ENCODE peak calls at places on chromosomes 1 and 21, in five cellular contexts. O is A549, D is upper lobe of right lung, A is fibroblast of mammary gland, C is IMR-90. P is an unnamed sample.

GRCh38 chr1:59298178-59298583 is 1.3 kb downstream of the FGGY start:
- DNase-seq in C (no peak), D (no peak), O (no peak), A (peak; percentile 66), P (no peak)

GRCh38 chr1:42167611-42168396 is 3.3 kb upstream of the GUCA2A start:
- DNase-seq in O (no peak), A (no peak), D (peak; percentile 61), C (no peak), P (no peak)

GRCh38 chr1:77558591-77559164 is 123.8 kb downstream of the ZZZ3 start:
- DNase-seq in O (no peak), A (no peak), D (no peak), C (no peak), P (no peak)

GRCh38 chr1:21932127-21932526 is 5.0 kb downstream of the HSPG2 start:
- DNase-seq in O (no peak), C (peak; percentile 86), D (no peak), A (peak; percentile 95), P (no peak)

GRCh38 chr1:30101477-30102227 is 621.7 kb downstream of the MATN1 start:
- DNase-seq in D (no peak), C (no peak), O (no peak), A (no peak), P (no peak)

GRCh38 chr1:93740601-93741031 is 59.0 kb upstream of the BCAR3 start:
- DNase-seq in D (no peak), O (no peak), C (peak; percentile 35), A (peak; percentile 53), P (no peak)

GRCh38 chr1:179002552-179003345 is 22.9 kb upstream of the FAM20B start:
- DNase-seq in A (peak; percentile 60), D (peak; percentile 78), C (peak; percentile 52), O (peak; percentile 49), P (peak; percentile 65)

GRCh38 chr1:205967555-205968335 is 24.5 kb upstream of the SLC26A9 start:
- DNase-seq in D (no peak), C (peak; percentile 26), O (no peak), A (peak; percentile 31), P (no peak)

GRCh38 chr1:37726191-37726590 is 33.9 kb downstream of the CDCA8 start:
- DNase-seq in O (no peak), A (no peak), D (no peak), C (no peak), P (no peak)

GRCh38 chr1:43934279-43934985 is 831 bp downstream of the ARTN start:
- DNase-seq in O (peak; percentile 60), A (peak; percentile 58), C (peak; percentile 53), D (peak; percentile 87), P (peak; percentile 80)

GRCh38 chr1:168320805-168321577 is 40.3 kb downstream of the TBX19 start:
- DNase-seq in C (peak; percentile 91), A (peak; percentile 94), O (peak; percentile 67), D (no peak), P (no peak)

GRCh38 chr21:36424592-36424991 is 39.4 kb downstream of the CHAF1B start:
- DNase-seq in C (no peak), O (no peak), D (no peak), A (no peak), P (no peak)

GRCh38 chr21:33088384-33088783 is 18.4 kb downstream of the OLIG1 start:
- DNase-seq in O (no peak), C (no peak), D (no peak), A (no peak), P (no peak)

GRCh38 chr1:20153000-20153418 is 13.9 kb downstream of the PLA2G2F start:
- DNase-seq in C (no peak), A (no peak), O (no peak), D (peak; percentile 70), P (peak; percentile 67)

GRCh38 chr1:42379794-42380616 is 587 bp upstream of the RIMKLA start:
- DNase-seq in O (peak; percentile 17), D (no peak), A (peak; percentile 32), C (peak; percentile 24), P (peak; percentile 44)

GRCh38 chr1:21296509-21297354 is 6.5 kb upstream of the ECE1 start:
- DNase-seq in C (no peak), D (no peak), O (no peak), A (no peak), P (no peak)

GRCh38 chr1:59020151-59020997 is 236.5 kb upstream of the JUN start:
- DNase-seq in D (no peak), A (peak; percentile 87), C (peak; percentile 86), O (no peak), P (peak; percentile 54)

GRCh38 chr21:34031835-34032370 is 41.5 kb upstream of the MRPS6 start:
- DNase-seq in D (no peak), C (no peak), O (no peak), A (no peak), P (no peak)

GRCh38 chr1:169630006-169630405 is at the start of gene SELP:
- DNase-seq in D (no peak), O (no peak), A (no peak), C (no peak), P (no peak)

GRCh38 chr1:27382950-27383627 is at the start of gene CD164L2:
- DNase-seq in C (no peak), A (no peak), O (no peak), D (peak; percentile 90), P (peak; percentile 84)

GRCh38 chr1:112141923-112142322 is 152.5 kb upstream of the KCND3 start:
- DNase-seq in C (no peak), D (no peak), A (no peak), O (no peak), P (no peak)

GRCh38 chr1:42484382-42484781 is 21.3 kb downstream of the CCDC30 start:
- DNase-seq in D (no peak), A (peak; percentile 93), O (no peak), C (peak; percentile 95), P (no peak)

GRCh38 chr1:6171546-6172124 is 8.5 kb downstream of the CHD5 start:
- DNase-seq in O (peak; percentile 41), D (no peak), A (no peak), C (no peak), P (no peak)

GRCh38 chr1:75791022-75791421 is 5.0 kb downstream of the RABGGTB start:
- DNase-seq in C (peak; percentile 52), D (no peak), A (peak; percentile 60), O (no peak), P (no peak)

GRCh38 chr1:28516518-28516956 is 10.7 kb downstream of the RCC1 start:
- DNase-seq in C (no peak), A (peak; percentile 16), D (no peak), O (no peak), P (no peak)

GRCh38 chr1:21914880-21915640 is 22.1 kb downstream of the HSPG2 start:
- DNase-seq in O (no peak), A (peak; percentile 47), D (no peak), C (no peak), P (peak; percentile 69)

GRCh38 chr1:172661107-172661506 is 2.2 kb downstream of the FASLG start:
- DNase-seq in O (no peak), C (no peak), A (no peak), D (no peak), P (no peak)

GRCh38 chr1:116510361-116510760 is 60.5 kb downstream of the CD58 start:
- DNase-seq in C (no peak), A (no peak), D (no peak), O (no peak), P (no peak)

GRCh38 chr1:201672685-201673084 is 133.8 kb downstream of the NAV1 start:
- DNase-seq in D (no peak), A (no peak), C (no peak), O (no peak), P (no peak)

GRCh38 chr1:201676061-201676644 is 137.2 kb downstream of the NAV1 start:
- DNase-seq in A (peak; percentile 31), C (peak; percentile 39), O (peak; percentile 29), D (peak; percentile 70), P (peak; percentile 56)

GRCh38 chr1:201673093-201673492 is 134.2 kb downstream of the NAV1 start:
- DNase-seq in C (no peak), O (no peak), A (no peak), D (no peak), P (no peak)

GRCh38 chr1:201675143-201675542 is 136.2 kb downstream of the NAV1 start:
- DNase-seq in C (no peak), O (no peak), D (no peak), A (no peak), P (peak; percentile 62)

DNA sequence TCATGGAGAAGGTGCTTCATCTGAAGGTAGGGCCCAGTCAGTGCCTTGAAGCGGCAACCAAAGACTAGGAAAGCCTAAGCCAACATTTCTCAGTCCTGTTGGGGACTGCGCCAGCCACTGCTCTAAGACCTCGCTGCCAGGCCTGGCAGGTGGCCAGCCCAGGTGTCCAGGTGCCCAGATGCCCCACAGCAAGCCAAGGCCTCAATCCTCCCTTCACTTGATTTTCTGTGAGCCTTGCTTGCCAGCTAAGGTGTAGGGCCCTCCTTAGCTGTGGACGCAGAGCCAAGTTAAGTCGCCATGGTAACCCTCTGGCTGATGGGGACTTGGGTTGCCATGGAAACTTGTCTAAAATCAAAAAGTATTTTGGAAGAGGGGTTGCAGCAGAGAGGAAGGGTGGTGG is 135.0 kb downstream of the NAV1 start:
- DNase-seq in O (no peak), D (no peak), C (no peak), A (no peak), P (no peak)
- H3K4me3 ChIP-seq in O (no peak overlapping the region), D (no peak overlapping the region), C (no peak overlapping the region), A (no peak overlapping the region), P (no peak overlapping the region)

DNA sequence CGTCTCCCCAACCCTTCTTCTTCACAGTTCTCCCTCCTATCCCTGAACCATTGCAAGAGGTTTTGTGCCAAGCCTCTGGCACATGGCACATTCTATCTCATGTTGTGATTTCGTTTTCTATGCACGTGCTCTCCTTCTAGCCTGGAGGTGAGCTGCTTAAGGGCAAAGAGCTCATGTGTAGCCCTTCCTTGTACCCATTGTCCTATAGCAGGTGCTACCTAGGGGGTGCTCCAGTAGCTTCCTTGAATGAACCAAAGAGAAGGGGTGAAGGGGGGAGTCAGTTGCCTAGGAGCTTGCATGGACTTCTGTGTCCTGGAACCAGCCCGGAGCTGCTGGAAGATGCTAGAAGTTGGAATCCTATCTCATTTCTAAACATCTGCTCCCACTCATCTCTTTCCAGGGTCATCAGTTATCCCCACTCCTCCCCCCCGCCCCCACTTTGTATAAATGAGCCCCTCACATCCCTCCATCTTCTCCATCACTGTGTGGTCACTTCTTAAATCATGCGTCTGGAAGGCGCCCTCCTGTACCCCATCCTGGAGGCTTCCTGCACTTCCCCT is 535 bp upstream of the DISC1 start:
- DNase-seq in D (no peak), A (no peak), C (no peak), O (no peak), P (no peak)
- H3K4me3 ChIP-seq in D (peak overlapping the region; percentile 94), A (peak overlapping the region; percentile 56), C (peak overlapping the region; percentile 77), O (peak overlapping the region; percentile 87), P (peak overlapping the region; percentile 81)

GRCh38 chr21:42088148-42088547 is 17.0 kb downstream of the UMODL1 start:
- DNase-seq in O (no peak), C (no peak), D (no peak), A (no peak), P (no peak)
- H3K4me3 ChIP-seq in O (no peak overlapping the region), C (no peak overlapping the region), D (no peak overlapping the region), A (no peak overlapping the region), P (no peak overlapping the region)

DNA sequence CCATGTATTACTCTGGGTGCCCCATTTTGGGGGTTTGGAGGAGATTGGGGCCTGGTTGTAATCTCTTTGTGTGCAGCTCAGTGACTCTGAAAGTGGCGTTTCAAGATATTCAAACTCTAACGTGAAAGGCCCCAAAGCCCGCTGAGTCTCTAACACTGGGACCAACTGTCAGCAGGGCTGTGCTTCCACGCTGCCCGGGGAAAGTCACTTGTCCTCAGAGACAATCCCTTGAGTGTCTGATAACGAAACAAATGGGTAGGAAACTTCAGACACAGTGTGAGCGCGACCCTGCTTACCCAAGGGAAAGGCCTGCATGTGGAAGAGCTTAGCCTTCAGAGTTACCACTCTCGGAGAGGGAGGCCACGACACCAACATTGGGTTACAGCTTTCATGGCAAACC is 832 bp downstream of the UBASH3A start:
- DNase-seq in O (no peak), A (no peak), C (no peak), D (peak; percentile 51), P (no peak)
- H3K4me3 ChIP-seq in O (no peak overlapping the region), A (no peak overlapping the region), C (no peak overlapping the region), D (peak overlapping the region; percentile 34), P (peak overlapping the region; percentile 35)

GRCh38 chr1:47483651-47484050 is 45.8 kb downstream of the FOXD2 start:
- DNase-seq in D (no peak), A (no peak), O (no peak), C (no peak), P (no peak)
- H3K4me3 ChIP-seq in D (no peak overlapping the region), A (no peak overlapping the region), O (no peak overlapping the region), C (no peak overlapping the region), P (no peak overlapping the region)

P was measured in lower lobe of right lung.